ENCODE peak calls at places on chromosomes 1 and 21, in four cellular contexts. U, E, F and M are unnamed samples.

GRCh38 chr1:62398377-62398776 is 38.5 kb upstream of the USP1 start:
- DNase-seq in U (no peak), E (no peak), F (no peak), M (no peak)

GRCh38 chr1:190464686-190465085 is 13.0 kb downstream of the BRINP3 start:
- DNase-seq in U (no peak), E (no peak), F (no peak), M (no peak)

GRCh38 chr1:63980706-63981407 is 207.0 kb downstream of the ROR1 start:
- DNase-seq in U (no peak), E (no peak), F (no peak), M (no peak)

GRCh38 chr21:44734026-44734745 is 22.8 kb upstream of the TSPEAR start:
- DNase-seq in U (no peak), E (no peak), F (no peak), M (no peak)

GRCh38 chr1:210467440-210468040 is 138.8 kb downstream of the HHAT start:
- DNase-seq in U (no peak), E (no peak), F (no peak), M (no peak)

GRCh38 chr1:205068457-205069035 is 15.7 kb downstream of the TMEM81 start:
- DNase-seq in U (no peak), E (no peak), F (no peak), M (no peak)

GRCh38 chr1:224390517-224390916 is 33.8 kb downstream of the CNIH4 start:
- DNase-seq in U (no peak), E (no peak), F (no peak), M (no peak)

GRCh38 chr1:20074046-20074724 is 4.2 kb downstream of the PLA2G5 start:
- DNase-seq in U (no peak), E (no peak), F (no peak), M (no peak)

GRCh38 chr1:242189591-242189990 is 190.7 kb upstream of the MAP1LC3C start:
- DNase-seq in U (no peak), E (no peak), F (peak), M (no peak)

GRCh38 chr1:240946926-240947325 is 335.0 kb upstream of the GREM2 start:
- DNase-seq in U (no peak), E (peak), F (peak), M (no peak)

GRCh38 chr1:90472775-90473174 is 244.3 kb downstream of the BARHL2 start:
- DNase-seq in U (no peak), E (no peak), F (no peak), M (no peak)

GRCh38 chr21:19850157-19850556 is 1148.1 kb upstream of the NCAM2 start:
- DNase-seq in U (no peak), E (no peak), F (no peak), M (no peak)

GRCh38 chr1:197911172-197911856 is 5.9 kb upstream of the LHX9 start:
- DNase-seq in U (no peak), E (no peak), F (no peak), M (no peak)